ENCODE peak calls at places on chromosome 22, in nine cellular contexts. I, W, J, K, H, G, E, A and D are unnamed samples.

GRCh38 chr22:30265851-30266444 is 703 bp downstream of the OSM start:
- DNase-seq in W (no peak), E (no peak), I (peak), H (peak), J (peak), A (peak), K (no peak), G (peak), D (no peak)

GRCh38 chr22:27980424-27981148 is 61.5 kb upstream of the PITPNB start:
- DNase-seq in I (no peak), H (no peak), E (no peak), W (peak), J (no peak), G (no peak), A (no peak), K (no peak), D (no peak)

GRCh38 chr22:27809700-27810365 is 8.3 kb upstream of the MN1 start:
- DNase-seq in A (no peak), K (no peak), I (no peak), E (no peak), G (no peak), H (no peak), W (no peak), J (no peak), D (no peak)

GRCh38 chr22:50361222-50361621 is 18.1 kb downstream of the PPP6R2 start:
- DNase-seq in E (no peak), K (no peak), I (no peak), H (no peak), A (no peak), W (no peak), J (no peak), G (no peak), D (no peak)

GRCh38 chr22:38610234-38610633 is 40.3 kb upstream of the DMC1 start:
- DNase-seq in J (no peak), K (no peak), G (no peak), W (no peak), A (no peak), H (no peak), E (no peak), I (no peak), D (no peak)

GRCh38 chr22:49647346-49648026 is 180.2 kb downstream of the BRD1 start:
- DNase-seq in J (peak), E (no peak), K (no peak), A (no peak), H (no peak), W (no peak), G (no peak), I (no peak), D (no peak)

GRCh38 chr22:40347300-40347699 is 1.0 kb downstream of the ADSL start:
- DNase-seq in I (no peak), W (no peak), K (no peak), A (no peak), H (no peak), G (no peak), J (no peak), E (no peak), D (no peak)

GRCh38 chr22:37126882-37127281 is 17.4 kb upstream of the TMPRSS6 start:
- DNase-seq in G (no peak), K (no peak), I (no peak), A (no peak), J (no peak), W (no peak), E (no peak), H (no peak), D (peak)

GRCh38 chr22:48351376-48352085 is 1476.1 kb downstream of the BRD1 start:
- DNase-seq in H (peak), K (no peak), G (no peak), W (no peak), A (no peak), I (no peak), J (peak), E (no peak), D (no peak)

GRCh38 chr22:45537734-45538181 is 35.1 kb downstream of the FBLN1 start:
- DNase-seq in A (no peak), H (peak), G (peak), J (no peak), W (peak), I (no peak), E (peak), K (no peak), D (no peak)

GRCh38 chr22:17705565-17706450 is 67.3 kb downstream of the BCL2L13 start:
- DNase-seq in G (no peak), I (no peak), H (no peak), E (no peak), A (no peak), J (no peak), W (no peak), K (no peak), D (no peak)
- H3K27ac ChIP-seq in G (no peak), I (no peak), H (peak), E (peak), A (peak), J (peak), W (peak), K (peak), D (no peak)

DNA sequence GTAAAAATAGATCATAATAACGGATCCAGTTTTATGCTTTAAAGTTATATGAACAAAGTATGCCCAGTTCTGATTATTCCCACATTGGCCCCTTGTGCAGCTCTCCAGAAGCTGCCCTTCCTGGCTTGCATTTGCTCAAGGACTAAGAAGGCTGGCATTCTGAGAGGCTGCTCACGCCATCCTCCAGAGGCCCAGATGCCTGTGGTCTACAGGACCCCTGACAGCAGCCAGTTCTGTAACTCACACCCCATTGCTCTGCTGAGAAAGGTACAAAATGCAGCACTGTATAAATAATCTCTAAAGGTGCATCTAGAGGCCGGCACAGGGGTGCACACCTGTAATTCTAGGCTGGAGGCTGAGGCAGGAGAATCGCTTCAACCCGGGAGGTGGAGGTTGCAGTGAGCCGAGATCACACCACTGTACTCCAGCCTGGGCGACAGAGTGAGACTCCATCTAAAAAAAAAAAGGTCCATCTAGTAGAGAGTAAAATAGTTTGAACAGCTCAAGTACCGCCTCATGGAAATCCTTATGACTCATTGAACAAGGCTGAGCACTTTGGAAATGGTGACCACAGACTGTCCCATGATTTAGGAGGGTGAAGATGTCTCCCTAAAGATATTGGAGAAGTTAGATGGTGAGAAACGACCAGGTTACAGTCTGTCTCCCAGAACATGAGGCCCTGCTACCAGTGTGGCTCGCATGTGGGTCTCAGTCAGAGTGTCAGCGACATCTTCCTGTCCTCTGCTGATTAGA is 56.2 kb downstream of the KREMEN1 start:
- DNase-seq in K (no peak), W (no peak), I (no peak), J (no peak), H (peak), A (no peak), E (no peak), G (no peak), D (no peak)
- H3K27ac ChIP-seq in K (no peak), W (peak), I (no peak), J (no peak), H (no peak), A (peak), E (no peak), G (no peak), D (no peak)

GRCh38 chr22:19892249-19892879 is 37.7 kb upstream of the GNB1L start:
- DNase-seq in H (no peak), I (peak), J (no peak), E (peak), G (no peak), K (no peak), A (no peak), W (no peak), D (no peak)
- H3K27ac ChIP-seq in H (peak), I (peak), J (no peak), E (peak), G (no peak), K (peak), A (peak), W (no peak), D (no peak)

DNA sequence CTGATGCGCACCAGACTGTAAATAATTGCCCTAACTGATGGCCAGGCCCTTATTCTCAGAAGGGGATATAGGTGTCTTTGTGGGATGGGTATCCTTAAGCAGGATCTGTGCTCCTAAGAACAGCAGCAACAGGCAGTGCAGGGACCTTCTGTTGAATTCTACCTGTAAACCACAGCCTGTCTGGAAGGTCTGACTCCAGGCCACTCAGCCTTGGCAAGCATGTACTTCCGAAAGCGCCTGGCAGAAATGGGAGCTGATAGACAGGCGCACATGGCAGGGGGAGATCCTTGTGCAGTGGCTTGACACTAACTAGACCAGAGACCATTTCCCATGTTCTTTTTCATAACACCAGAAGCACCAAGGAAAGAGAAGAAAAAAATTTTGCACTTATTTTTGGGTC is 59.0 kb downstream of the C22orf31 start:
- DNase-seq in J (no peak), K (no peak), W (no peak), A (no peak), E (no peak), G (peak), I (no peak), H (no peak), D (no peak)
- H3K27ac ChIP-seq in J (no peak), K (no peak), W (no peak), A (no peak), E (no peak), G (no peak), I (no peak), H (no peak), D (no peak)

GRCh38 chr22:29217827-29218757 is 12.4 kb downstream of the EMID1 start:
- DNase-seq in I (no peak), A (no peak), W (peak), H (peak), E (no peak), G (no peak), J (peak), K (no peak), D (no peak)
- H3K27ac ChIP-seq in I (no peak), A (no peak), W (no peak), H (no peak), E (no peak), G (no peak), J (no peak), K (no peak), D (no peak)